ENCODE peak calls at places on chromosomes 16 and 17, in ten cellular contexts. A is fibroblast of mammary gland; K is CD8-positive, alpha-beta memory T cell; C is body of pancreas; L is colonic mucosa; J is testis; Q is cardiac muscle cell; Z is endothelial cell of umbilical vein; B is cardiac fibroblast; T is fibroblast of the aortic adventitia. V is an unnamed sample.

GRCh38 chr16:58885528-58886170 is 151.5 kb upstream of the GOT2 start:
- DNase-seq in A (peak), K (no peak), C (no peak), L (no peak), J (no peak), Q (no peak), Z (no peak), B (no peak), T (no peak), V (no peak)

GRCh38 chr17:82640046-82640445 is 8.2 kb downstream of the WDR45B start:
- DNase-seq in A (no peak), K (no peak), C (no peak), L (no peak), J (no peak), Q (no peak), Z (no peak), B (no peak), T (no peak), V (no peak)

GRCh38 chr17:56681561-56682266 is 88.2 kb downstream of the NOG start:
- DNase-seq in A (peak), K (peak), C (no peak), L (no peak), J (no peak), Q (no peak), Z (peak), B (peak), T (peak), V (peak)

GRCh38 chr17:69959291-69959690 is 115.7 kb upstream of the KCNJ16 start:
- DNase-seq in A (no peak), K (no peak), C (no peak), L (no peak), J (no peak), Q (no peak), Z (no peak), B (no peak), T (no peak), V (no peak)

GRCh38 chr17:70168979-70169706 is at the start of gene KCNJ2:
- DNase-seq in A (peak), K (peak), C (peak), L (peak), J (peak), Q (peak), Z (peak), B (peak), T (peak), V (no peak)

GRCh38 chr17:83148317-83149044 is 69.1 kb downstream of the METRNL start:
- DNase-seq in A (no peak), K (no peak), C (no peak), L (no peak), J (no peak), Q (no peak), Z (no peak), B (no peak), T (no peak), V (no peak)

GRCh38 chr17:20184191-20184590 is 175.0 kb downstream of the SPECC1 start:
- DNase-seq in A (no peak), K (no peak), C (no peak), L (no peak), J (no peak), Q (no peak), Z (no peak), B (no peak), T (no peak), V (no peak)

GRCh38 chr16:30185683-30186421 is 2.5 kb downstream of the CORO1A start:
- DNase-seq in A (no peak), K (peak), C (peak), L (peak), J (no peak), Q (no peak), Z (no peak), B (no peak), T (no peak), V (peak)

GRCh38 chr16:11715246-11715947 is 27.3 kb downstream of the TXNDC11 start:
- DNase-seq in A (no peak), K (no peak), C (no peak), L (no peak), J (no peak), Q (no peak), Z (no peak), B (no peak), T (no peak), V (no peak)

GRCh38 chr17:4543557-4544026 is 11.6 kb downstream of the MYBBP1A start:
- DNase-seq in A (no peak), K (no peak), C (no peak), L (no peak), J (no peak), Q (peak), Z (no peak), B (no peak), T (no peak), V (no peak)

GRCh38 chr16:78005881-78006280 is 16.5 kb upstream of the CLEC3A start:
- DNase-seq in A (peak), K (no peak), C (no peak), L (no peak), J (no peak), Q (peak), Z (no peak), B (no peak), T (no peak), V (no peak)

GRCh38 chr17:39745335-39746144 is 7.8 kb downstream of the GRB7 start:
- DNase-seq in A (no peak), K (no peak), C (no peak), L (no peak), J (no peak), Q (no peak), Z (no peak), B (no peak), T (no peak), V (no peak)

GRCh38 chr16:2981177-2981898 is 1.1 kb upstream of the PKMYT1 start:
- DNase-seq in A (no peak), K (no peak), C (no peak), L (peak), J (peak), Q (peak), Z (no peak), B (no peak), T (no peak), V (no peak)

GRCh38 chr17:45224671-45225050 is 3.0 kb downstream of the FMNL1 start:
- DNase-seq in A (no peak), K (peak), C (no peak), L (no peak), J (no peak), Q (no peak), Z (no peak), B (no peak), T (no peak), V (no peak)

GRCh38 chr16:50458694-50459271 is 89.4 kb upstream of the NKD1 start:
- DNase-seq in A (no peak), K (no peak), C (no peak), L (no peak), J (no peak), Q (peak), Z (no peak), B (no peak), T (no peak), V (no peak)

GRCh38 chr16:89047331-89048086 is 46.1 kb upstream of the ACSF3 start:
- DNase-seq in A (no peak), K (no peak), C (no peak), L (no peak), J (no peak), Q (no peak), Z (no peak), B (no peak), T (no peak), V (no peak)

GRCh38 chr16:54506691-54507090 is 220.1 kb upstream of the IRX3 start:
- DNase-seq in A (no peak), K (no peak), C (no peak), L (no peak), J (no peak), Q (peak), Z (no peak), B (no peak), T (no peak), V (no peak)

DNA sequence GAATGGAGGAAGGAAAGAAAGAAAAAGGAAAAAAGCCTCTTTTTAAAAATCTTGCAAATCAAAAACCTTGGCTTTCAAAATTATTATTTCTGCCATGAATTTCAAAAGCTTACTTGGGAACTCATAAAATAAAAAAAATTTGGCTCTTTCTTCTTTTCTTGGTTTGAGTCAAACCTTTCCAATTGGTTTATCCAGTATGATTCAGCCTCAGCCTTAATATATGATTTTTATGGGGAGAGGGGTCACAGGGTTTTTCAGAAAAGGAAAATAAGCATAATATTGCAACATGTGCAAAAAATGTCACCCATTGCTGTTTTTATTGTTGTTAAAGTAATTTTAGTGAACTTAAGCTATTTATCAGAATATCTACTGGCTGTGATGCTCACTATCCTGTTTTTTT is 31.2 kb upstream of the HAPSTR1 start:
- DNase-seq in A (peak), K (no peak), C (no peak), L (no peak), J (no peak), Q (no peak), Z (no peak), B (no peak), T (peak), V (no peak)
- H3K4me3 ChIP-seq in A (no peak), K (no peak), C (no peak), L (no peak), J (no peak), Q (no peak), Z (no peak), B (no peak), T (no peak), V (no peak)

GRCh38 chr17:8732406-8733065 is 12.1 kb downstream of the CCDC42 start:
- DNase-seq in A (peak), K (no peak), C (no peak), L (no peak), J (no peak), Q (no peak), Z (no peak), B (no peak), T (peak), V (no peak)
- H3K4me3 ChIP-seq in A (no peak), K (no peak), C (no peak), L (no peak), J (no peak), Q (no peak), Z (no peak), B (no peak), T (no peak), V (no peak)

GRCh38 chr17:81286491-81287145 is 8.5 kb downstream of the SLC38A10 start:
- DNase-seq in A (no peak), K (no peak), C (no peak), L (no peak), J (no peak), Q (no peak), Z (no peak), B (no peak), T (no peak), V (no peak)
- H3K4me3 ChIP-seq in A (no peak), K (no peak), C (no peak), L (no peak), J (no peak), Q (no peak), Z (no peak), B (no peak), T (no peak), V (no peak)

GRCh38 chr17:36611345-36612072 is 10.1 kb downstream of the MRM1 start:
- DNase-seq in A (peak), K (no peak), C (no peak), L (no peak), J (no peak), Q (no peak), Z (no peak), B (peak), T (peak), V (no peak)

GRCh38 chr17:36608280-36608679 is 6.9 kb downstream of the MRM1 start:
- DNase-seq in A (no peak), K (no peak), C (no peak), L (no peak), J (no peak), Q (no peak), Z (no peak), B (no peak), T (no peak), V (no peak)

GRCh38 chr17:36609498-36609862 is 8.1 kb downstream of the MRM1 start:
- DNase-seq in A (no peak), K (no peak), C (no peak), L (no peak), J (no peak), Q (no peak), Z (no peak), B (no peak), T (no peak), V (no peak)

GRCh38 chr17:36610472-36610871 is 9.1 kb downstream of the MRM1 start:
- DNase-seq in A (peak), K (no peak), C (no peak), L (no peak), J (no peak), Q (no peak), Z (no peak), B (peak), T (no peak), V (no peak)

GRCh38 chr17:36608794-36609497 is 7.6 kb downstream of the MRM1 start:
- DNase-seq in A (peak), K (no peak), C (peak), L (peak), J (peak), Q (peak), Z (peak), B (peak), T (peak), V (no peak)
- H3K4me3 ChIP-seq in A (no peak), K (no peak), C (no peak), L (no peak), J (no peak), Q (no peak), Z (no peak), B (no peak), T (no peak), V (no peak)

GRCh38 chr17:76706817-76707216 is 3.9 kb downstream of the MXRA7 start:
- DNase-seq in A (no peak), K (no peak), C (no peak), L (no peak), J (no peak), Q (no peak), Z (no peak), B (no peak), T (no peak), V (no peak)

GRCh38 chr17:76709077-76709950 is 1.5 kb downstream of the MXRA7 start:
- DNase-seq in A (peak), K (no peak), C (peak), L (peak), J (peak), Q (peak), Z (no peak), B (peak), T (peak), V (no peak)

GRCh38 chr17:76704799-76705198 is 6.0 kb downstream of the MXRA7 start:
- DNase-seq in A (no peak), K (no peak), C (no peak), L (no peak), J (no peak), Q (no peak), Z (no peak), B (no peak), T (no peak), V (no peak)

GRCh38 chr17:76710863-76711611 is at the start of gene MXRA7:
- DNase-seq in A (peak), K (peak), C (peak), L (peak), J (peak), Q (peak), Z (peak), B (peak), T (peak), V (no peak)

DNA sequence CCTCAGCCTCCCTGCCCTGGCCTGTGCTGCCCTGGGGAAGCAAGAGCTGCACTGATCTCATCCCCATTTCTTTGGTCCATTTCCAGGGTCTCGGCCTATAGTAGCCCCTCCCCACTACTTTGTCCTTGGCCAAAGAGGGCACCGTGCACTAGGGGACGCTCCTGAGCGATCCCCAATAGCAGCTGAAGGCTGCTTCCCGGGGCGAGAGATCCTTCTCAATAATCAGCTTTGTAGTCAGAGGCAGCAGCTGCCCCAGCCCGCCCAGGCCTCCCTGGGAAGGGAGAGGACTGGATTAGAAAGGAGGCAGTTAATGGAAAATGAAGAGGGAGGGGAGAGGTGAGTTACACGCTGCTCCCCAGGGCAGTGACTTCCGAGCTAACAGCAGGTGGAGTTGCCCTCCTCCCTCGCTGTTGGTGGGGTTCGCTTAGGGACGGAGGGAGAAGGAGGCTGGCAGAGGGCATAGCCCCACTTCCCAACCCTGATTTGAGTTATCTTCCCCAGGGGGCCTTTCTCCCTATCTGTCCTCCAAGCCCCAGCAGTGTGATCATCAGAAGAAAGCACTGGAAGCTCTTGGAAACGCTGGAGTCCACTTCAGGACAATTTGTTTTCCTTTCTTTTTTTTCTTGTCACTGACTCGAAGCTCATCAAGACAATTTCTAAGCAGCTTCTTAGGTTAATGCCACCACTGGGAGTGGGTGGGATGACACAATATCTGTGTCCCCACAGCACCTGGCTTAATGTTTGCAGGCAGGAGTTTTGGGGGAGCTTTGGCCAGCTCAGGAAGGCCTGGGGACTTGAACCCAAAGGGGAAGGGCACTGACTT is 2.6 kb downstream of the MXRA7 start:
- DNase-seq in A (peak), K (no peak), C (peak), L (no peak), J (peak), Q (peak), Z (no peak), B (peak), T (peak), V (no peak)
- H3K4me3 ChIP-seq in A (peak), K (no peak), C (no peak), L (no peak), J (no peak), Q (peak), Z (no peak), B (no peak), T (peak), V (no peak)